ENCODE peak calls at places on chromosomes 2 and 18, in seven cellular contexts. One of them, this sample, is unnamed.
A peak's percentile ranks its signal among the peaks of the same experiment; 100 is the strongest.

GRCh38 chr2:136116111-136116812 is 1.7 kb downstream of the CXCR4 start:
- DNase-seq in A172: no peak
- DNase-seq in NCI-H2081: no peak
- DNase-seq in NAMALWA: peak; percentile 82
- DNase-seq in HCEC 1CT: no peak
- DNase-seq in tibial artery: peak; percentile 51
- DNase-seq in stimulated activated CD4-positive, alpha-beta T cell treated with anti-CD3 and anti-CD28 coated beads, Interleukin-15, amount 100 ng/mL, for 1 hour: peak; percentile 30
- DNase-seq in this sample: peak; percentile 63

GRCh38 chr2:134396493-134396892 is 142.6 kb downstream of the MGAT5 start:
- DNase-seq in A172: no peak
- DNase-seq in NCI-H2081: no peak
- DNase-seq in NAMALWA: no peak
- DNase-seq in HCEC 1CT: no peak
- DNase-seq in tibial artery: no peak
- DNase-seq in stimulated activated CD4-positive, alpha-beta T cell treated with anti-CD3 and anti-CD28 coated beads, Interleukin-15, amount 100 ng/mL, for 1 hour: no peak
- DNase-seq in this sample: peak; percentile 14

GRCh38 chr2:223101340-223102039 is 49.5 kb downstream of the KCNE4 start:
- DNase-seq in A172: peak; percentile 66
- DNase-seq in NCI-H2081: peak; percentile 42
- DNase-seq in NAMALWA: peak; percentile 32
- DNase-seq in HCEC 1CT: peak; percentile 57
- DNase-seq in tibial artery: no peak
- DNase-seq in stimulated activated CD4-positive, alpha-beta T cell treated with anti-CD3 and anti-CD28 coated beads, Interleukin-15, amount 100 ng/mL, for 1 hour: no peak
- DNase-seq in this sample: no peak

GRCh38 chr18:5297582-5297981 is 2.1 kb upstream of the ZBTB14 start:
- DNase-seq in A172: no peak
- DNase-seq in NCI-H2081: no peak
- DNase-seq in NAMALWA: no peak
- DNase-seq in HCEC 1CT: no peak
- DNase-seq in tibial artery: no peak
- DNase-seq in stimulated activated CD4-positive, alpha-beta T cell treated with anti-CD3 and anti-CD28 coated beads, Interleukin-15, amount 100 ng/mL, for 1 hour: no peak
- DNase-seq in this sample: no peak

GRCh38 chr2:190679813-190680591 is 31.1 kb downstream of the NAB1 start:
- DNase-seq in A172: peak; percentile 33
- DNase-seq in NCI-H2081: peak; percentile 29
- DNase-seq in NAMALWA: peak; percentile 33
- DNase-seq in HCEC 1CT: peak; percentile 23
- DNase-seq in tibial artery: peak; percentile 37
- DNase-seq in stimulated activated CD4-positive, alpha-beta T cell treated with anti-CD3 and anti-CD28 coated beads, Interleukin-15, amount 100 ng/mL, for 1 hour: peak; percentile 18
- DNase-seq in this sample: peak; percentile 38

GRCh38 chr2:121356058-121356640 is 71.1 kb upstream of the TFCP2L1 start:
- DNase-seq in A172: peak; percentile 74
- DNase-seq in NCI-H2081: peak; percentile 73
- DNase-seq in NAMALWA: peak; percentile 73
- DNase-seq in HCEC 1CT: peak; percentile 59
- DNase-seq in tibial artery: no peak
- DNase-seq in stimulated activated CD4-positive, alpha-beta T cell treated with anti-CD3 and anti-CD28 coated beads, Interleukin-15, amount 100 ng/mL, for 1 hour: no peak
- DNase-seq in this sample: no peak

GRCh38 chr2:230660294-230661060 is 52.2 kb upstream of the CAB39 start:
- DNase-seq in A172: no peak
- DNase-seq in NCI-H2081: no peak
- DNase-seq in NAMALWA: peak; percentile 19
- DNase-seq in HCEC 1CT: no peak
- DNase-seq in tibial artery: peak; percentile 60
- DNase-seq in stimulated activated CD4-positive, alpha-beta T cell treated with anti-CD3 and anti-CD28 coated beads, Interleukin-15, amount 100 ng/mL, for 1 hour: no peak
- DNase-seq in this sample: peak; percentile 42

GRCh38 chr2:112075490-112076260 is 20.6 kb downstream of the TMEM87B start:
- DNase-seq in A172: peak; percentile 77
- DNase-seq in NCI-H2081: no peak
- DNase-seq in NAMALWA: no peak
- DNase-seq in HCEC 1CT: no peak
- DNase-seq in tibial artery: no peak
- DNase-seq in stimulated activated CD4-positive, alpha-beta T cell treated with anti-CD3 and anti-CD28 coated beads, Interleukin-15, amount 100 ng/mL, for 1 hour: no peak
- DNase-seq in this sample: no peak

GRCh38 chr2:7748717-7749415 is 831.7 kb downstream of the RNF144A start:
- DNase-seq in A172: peak; percentile 83
- DNase-seq in NCI-H2081: peak; percentile 72
- DNase-seq in NAMALWA: no peak
- DNase-seq in HCEC 1CT: no peak
- DNase-seq in tibial artery: no peak
- DNase-seq in stimulated activated CD4-positive, alpha-beta T cell treated with anti-CD3 and anti-CD28 coated beads, Interleukin-15, amount 100 ng/mL, for 1 hour: no peak
- DNase-seq in this sample: no peak

GRCh38 chr2:239991689-239992314 is 33.3 kb downstream of the NDUFA10 start:
- DNase-seq in A172: peak; percentile 49
- DNase-seq in NCI-H2081: peak; percentile 57
- DNase-seq in NAMALWA: peak; percentile 60
- DNase-seq in HCEC 1CT: peak; percentile 54
- DNase-seq in tibial artery: no peak
- DNase-seq in stimulated activated CD4-positive, alpha-beta T cell treated with anti-CD3 and anti-CD28 coated beads, Interleukin-15, amount 100 ng/mL, for 1 hour: no peak
- DNase-seq in this sample: no peak

GRCh38 chr2:85978883-85979780 is 90.3 kb upstream of the ST3GAL5 start:
- DNase-seq in A172: no peak
- DNase-seq in NCI-H2081: no peak
- DNase-seq in NAMALWA: peak; percentile 13
- DNase-seq in HCEC 1CT: no peak
- DNase-seq in tibial artery: no peak
- DNase-seq in stimulated activated CD4-positive, alpha-beta T cell treated with anti-CD3 and anti-CD28 coated beads, Interleukin-15, amount 100 ng/mL, for 1 hour: no peak
- DNase-seq in this sample: no peak

GRCh38 chr2:238238766-238239551 is 879 bp downstream of the HES6 start:
- DNase-seq in A172: no peak
- DNase-seq in NCI-H2081: peak; percentile 64
- DNase-seq in NAMALWA: no peak
- DNase-seq in HCEC 1CT: no peak
- DNase-seq in tibial artery: no peak
- DNase-seq in stimulated activated CD4-positive, alpha-beta T cell treated with anti-CD3 and anti-CD28 coated beads, Interleukin-15, amount 100 ng/mL, for 1 hour: peak; percentile 15
- DNase-seq in this sample: peak; percentile 36

GRCh38 chr18:9647496-9648323 is 33.4 kb upstream of the PPP4R1 start:
- DNase-seq in A172: peak; percentile 28
- DNase-seq in NCI-H2081: no peak
- DNase-seq in NAMALWA: no peak
- DNase-seq in HCEC 1CT: no peak
- DNase-seq in tibial artery: no peak
- DNase-seq in stimulated activated CD4-positive, alpha-beta T cell treated with anti-CD3 and anti-CD28 coated beads, Interleukin-15, amount 100 ng/mL, for 1 hour: no peak
- DNase-seq in this sample: no peak

GRCh38 chr2:180050246-180050645 is 43.1 kb upstream of the CWC22 start:
- DNase-seq in A172: no peak
- DNase-seq in NCI-H2081: no peak
- DNase-seq in NAMALWA: no peak
- DNase-seq in HCEC 1CT: peak; percentile 30
- DNase-seq in tibial artery: no peak
- DNase-seq in stimulated activated CD4-positive, alpha-beta T cell treated with anti-CD3 and anti-CD28 coated beads, Interleukin-15, amount 100 ng/mL, for 1 hour: no peak
- DNase-seq in this sample: no peak

GRCh38 chr2:215747244-215747620 is 266.1 kb downstream of the MREG start:
- DNase-seq in A172: no peak
- DNase-seq in NCI-H2081: no peak
- DNase-seq in NAMALWA: no peak
- DNase-seq in HCEC 1CT: peak; percentile 45
- DNase-seq in tibial artery: no peak
- DNase-seq in stimulated activated CD4-positive, alpha-beta T cell treated with anti-CD3 and anti-CD28 coated beads, Interleukin-15, amount 100 ng/mL, for 1 hour: no peak
- DNase-seq in this sample: no peak